ENCODE peak calls at places on chromosomes 16 and 17, in ten cellular contexts. X is DMS79 treated with DMSO at 0.1 percent for 48 hours; D is stimulated activated CD4-positive, alpha-beta T cell treated with anti-CD3 and anti-CD28 coated beads, Interleukin-1b, Interleukin-23, amount 100 ng/mL, for 1 hour; Q is NCI-H1694; N is NCI-H1092 treated with DMSO at 0.1 percent for 48 hours; C is cortex of kidney; M is H9; W is Karpas-422; R is psoas muscle; I is GM12864. V is an unnamed sample.
A peak's percentile ranks its signal among the peaks of the same experiment; 100 is the strongest.

GRCh38 chr17:75844530-75845057 is 390 bp upstream of the UNC13D start:
- DNase-seq in X (no peak), D (no peak), Q (no peak), N (no peak), C (no peak), M (no peak), W (no peak), R (no peak), I (no peak), V (no peak)

GRCh38 chr17:33292184-33292980 is 713 bp downstream of the ASIC2 start:
- DNase-seq in X (peak; percentile 59), D (no peak), Q (no peak), N (peak; percentile 32), C (no peak), M (peak; percentile 77), W (no peak), R (peak; percentile 18), I (no peak), V (no peak)

GRCh38 chr16:6481894-6482293 is 850.8 kb upstream of the RBFOX1 start:
- DNase-seq in X (no peak), D (no peak), Q (no peak), N (no peak), C (no peak), M (no peak), W (no peak), R (no peak), I (no peak), V (no peak)

GRCh38 chr17:55833311-55833710 is 82.5 kb downstream of the PCTP start:
- DNase-seq in X (no peak), D (no peak), Q (no peak), N (no peak), C (no peak), M (no peak), W (no peak), R (no peak), I (no peak), V (no peak)

GRCh38 chr17:43556292-43556691 is 10.2 kb upstream of the ETV4 start:
- DNase-seq in X (peak; percentile 11), D (no peak), Q (no peak), N (no peak), C (no peak), M (no peak), W (peak; percentile 43), R (peak; percentile 32), I (no peak), V (no peak)

GRCh38 chr17:29235904-29236303 is 10.8 kb upstream of the CRYBA1 start:
- DNase-seq in X (no peak), D (no peak), Q (no peak), N (no peak), C (no peak), M (peak; percentile 3), W (no peak), R (no peak), I (no peak), V (no peak)

GRCh38 chr16:59324462-59324861 is 590.3 kb upstream of the GOT2 start:
- DNase-seq in X (no peak), D (no peak), Q (no peak), N (no peak), C (no peak), M (no peak), W (no peak), R (no peak), I (no peak), V (no peak)

GRCh38 chr17:37516131-37516561 is 26.5 kb downstream of the DUSP14 start:
- DNase-seq in X (peak; percentile 80), D (no peak), Q (no peak), N (no peak), C (no peak), M (no peak), W (no peak), R (no peak), I (no peak), V (no peak)

GRCh38 chr17:12627177-12627629 is 38.5 kb upstream of the MYOCD start:
- DNase-seq in X (no peak), D (no peak), Q (no peak), N (no peak), C (no peak), M (no peak), W (peak; percentile 14), R (no peak), I (no peak), V (peak; percentile 45)

GRCh38 chr17:57379237-57380054 is 123.1 kb downstream of the MSI2 start:
- DNase-seq in X (no peak), D (no peak), Q (no peak), N (no peak), C (no peak), M (peak; percentile 55), W (no peak), R (no peak), I (no peak), V (no peak)

GRCh38 chr16:20920091-20920490 is 19.5 kb downstream of the LYRM1 start:
- DNase-seq in X (no peak), D (no peak), Q (no peak), N (no peak), C (no peak), M (no peak), W (no peak), R (no peak), I (no peak), V (no peak)

GRCh38 chr17:46821482-46822387 is 3.2 kb upstream of the WNT3 start:
- DNase-seq in X (no peak), D (no peak), Q (no peak), N (no peak), C (no peak), M (peak; percentile 89), W (no peak), R (no peak), I (no peak), V (no peak)

GRCh38 chr17:75945202-75945601 is 4.4 kb upstream of the FBF1 start:
- DNase-seq in X (no peak), D (no peak), Q (no peak), N (no peak), C (no peak), M (no peak), W (no peak), R (no peak), I (no peak), V (no peak)

GRCh38 chr17:64780096-64781012 is 118.2 kb upstream of the SMURF2 start:
- DNase-seq in X (peak; percentile 13), D (peak; percentile 57), Q (no peak), N (no peak), C (no peak), M (peak; percentile 97), W (no peak), R (peak; percentile 54), I (no peak), V (no peak)

GRCh38 chr17:42883802-42884553 is 16.6 kb upstream of the G6PC1 start:
- DNase-seq in X (peak; percentile 26), D (no peak), Q (no peak), N (no peak), C (no peak), M (no peak), W (peak; percentile 46), R (no peak), I (no peak), V (no peak)

GRCh38 chr16:17396762-17397498 is 73.8 kb downstream of the XYLT1 start:
- DNase-seq in X (peak; percentile 97), D (no peak), Q (peak; percentile 42), N (peak; percentile 96), C (no peak), M (no peak), W (no peak), R (no peak), I (no peak), V (peak; percentile 53)

GRCh38 chr16:58027341-58028167 is 2.0 kb downstream of the MMP15 start:
- DNase-seq in X (peak; percentile 11), D (no peak), Q (no peak), N (no peak), C (no peak), M (peak; percentile 92), W (no peak), R (peak; percentile 41), I (no peak), V (no peak)

GRCh38 chr16:31464348-31464769 is 5.1 kb downstream of the ARMC5 start:
- DNase-seq in X (no peak), D (no peak), Q (no peak), N (no peak), C (no peak), M (no peak), W (no peak), R (no peak), I (no peak), V (no peak)

GRCh38 chr17:48631693-48632578 is 5.8 kb upstream of the HOXB9 start:
- DNase-seq in X (no peak), D (no peak), Q (no peak), N (no peak), C (no peak), M (peak; percentile 30), W (no peak), R (no peak), I (no peak), V (no peak)

GRCh38 chr16:66503030-66503429 is 46.9 kb downstream of the TK2 start:
- DNase-seq in X (no peak), D (no peak), Q (no peak), N (no peak), C (no peak), M (no peak), W (no peak), R (no peak), I (no peak), V (peak; percentile 40)

GRCh38 chr17:12859520-12859919 is 70.2 kb downstream of the ARHGAP44 start:
- DNase-seq in X (no peak), D (no peak), Q (no peak), N (no peak), C (no peak), M (no peak), W (no peak), R (no peak), I (peak; percentile 78), V (no peak)

GRCh38 chr17:8859029-8859803 is 8.3 kb downstream of the PIK3R6 start:
- DNase-seq in X (no peak), D (no peak), Q (no peak), N (no peak), C (no peak), M (peak; percentile 31), W (no peak), R (no peak), I (no peak), V (no peak)

GRCh38 chr16:11561440-11561797 is 25.3 kb downstream of the LITAF start:
- DNase-seq in X (no peak), D (no peak), Q (no peak), N (no peak), C (no peak), M (no peak), W (no peak), R (no peak), I (no peak), V (no peak)

GRCh38 chr17:31256936-31257335 is 40.1 kb downstream of the OMG start:
- DNase-seq in X (no peak), D (no peak), Q (no peak), N (no peak), C (no peak), M (no peak), W (no peak), R (no peak), I (no peak), V (no peak)

GRCh38 chr17:80826955-80827645 is 164.5 kb upstream of the CHMP6 start:
- DNase-seq in X (no peak), D (no peak), Q (peak; percentile 68), N (no peak), C (no peak), M (peak; percentile 71), W (no peak), R (peak; percentile 87), I (no peak), V (no peak)

GRCh38 chr17:40567377-40567776 is 2.1 kb upstream of the CCR7 start:
- DNase-seq in X (no peak), D (no peak), Q (no peak), N (no peak), C (no peak), M (no peak), W (no peak), R (no peak), I (no peak), V (no peak)

GRCh38 chr16:13307255-13307654 is 405.9 kb downstream of the SHISA9 start:
- DNase-seq in X (no peak), D (no peak), Q (no peak), N (no peak), C (no peak), M (no peak), W (no peak), R (no peak), I (no peak), V (no peak)

GRCh38 chr16:54936979-54937672 is 6.5 kb downstream of the IRX5 start:
- DNase-seq in X (no peak), D (no peak), Q (no peak), N (no peak), C (no peak), M (peak; percentile 79), W (peak; percentile 68), R (no peak), I (no peak), V (no peak)

V was measured in ovary.